ENCODE peak calls at places on chromosome 20, in eight cellular contexts. F is mucosa of descending colon; Y is left lung; D is CD4-positive, alpha-beta memory T cell; S is stomach; I is hepatocyte; T is body of pancreas; K is heart left ventricle. B is an unnamed sample. For H3K4me1, the result is how much of the 10 kb centered on the place peaks cover.

GRCh38 chr20:24785141-24785924 is 163.7 kb upstream of the CST7 start:
- DNase-seq in T (no peak), K (no peak), I (no peak), F (no peak), D (no peak), S (no peak), Y (no peak), B (no peak)

GRCh38 chr20:35917077-35917476 is 37.2 kb downstream of the SCAND1 start:
- DNase-seq in K (no peak), T (no peak), D (no peak), I (no peak), F (no peak), Y (no peak), S (no peak), B (no peak)

GRCh38 chr20:60465993-60466682 is 507.9 kb downstream of the CDH26 start:
- DNase-seq in D (no peak), Y (no peak), T (no peak), K (no peak), S (no peak), I (no peak), F (no peak), B (no peak)

GRCh38 chr20:44805991-44806729 is 4.2 kb downstream of the RIMS4 start:
- DNase-seq in Y (peak), D (no peak), I (peak), S (no peak), F (no peak), T (no peak), K (no peak), B (peak)

GRCh38 chr20:22333885-22334545 is 250.4 kb downstream of the FOXA2 start:
- DNase-seq in F (peak), T (peak), K (no peak), Y (peak), S (peak), I (peak), D (no peak), B (peak)

GRCh38 chr20:63782051-63782471 is 42.5 kb downstream of the SLC2A4RG start:
- DNase-seq in S (no peak), F (peak), Y (no peak), T (no peak), D (peak), K (no peak), I (no peak), B (no peak)

GRCh38 chr20:45268531-45268930 is 14.2 kb upstream of the SLPI start:
- DNase-seq in D (no peak), T (no peak), S (no peak), I (no peak), Y (no peak), F (no peak), K (no peak), B (no peak)

GRCh38 chr20:14879020-14879697 is 541.7 kb upstream of the FLRT3 start:
- DNase-seq in D (no peak), F (no peak), K (no peak), T (no peak), Y (no peak), I (peak), S (no peak), B (peak)

GRCh38 chr20:41524980-41525613 is 93.1 kb downstream of the CHD6 start:
- DNase-seq in S (peak), I (peak), K (peak), D (no peak), F (peak), Y (peak), T (peak), B (peak)

GRCh38 chr20:25624500-25624939 is 706 bp upstream of the NANP start:
- DNase-seq in Y (no peak), T (no peak), S (no peak), F (no peak), D (no peak), K (peak), I (no peak), B (no peak)

GRCh38 chr20:25547063-25547462 is 38.3 kb downstream of the NINL start:
- DNase-seq in K (no peak), D (no peak), Y (no peak), S (no peak), I (no peak), F (no peak), T (no peak), B (no peak)

GRCh38 chr20:45358282-45359068 is 4.5 kb upstream of the SYS1 start:
- DNase-seq in D (no peak), F (no peak), S (peak), Y (peak), K (peak), I (no peak), T (peak), B (peak)

GRCh38 chr20:47464380-47465101 is 37.1 kb upstream of the NCOA3 start:
- DNase-seq in Y (peak), I (peak), T (peak), D (no peak), F (no peak), S (peak), K (peak), B (peak)

GRCh38 chr20:17452441-17452840 is 78.7 kb downstream of the BFSP1 start:
- DNase-seq in D (no peak), S (no peak), T (no peak), F (no peak), K (no peak), Y (no peak), I (no peak), B (no peak)

GRCh38 chr20:63087872-63088680 is 81.3 kb upstream of the BHLHE23 start:
- DNase-seq in K (peak), I (no peak), S (no peak), F (peak), T (peak), D (no peak), Y (peak), B (no peak)

GRCh38 chr20:48949304-48950170 is 28.0 kb downstream of the ARFGEF2 start:
- DNase-seq in Y (peak), I (no peak), S (peak), T (no peak), K (no peak), D (no peak), F (peak), B (peak)

GRCh38 chr20:48942730-48943129 is 21.2 kb downstream of the ARFGEF2 start:
- DNase-seq in T (no peak), Y (no peak), D (no peak), F (no peak), K (no peak), S (no peak), I (no peak), B (no peak)

GRCh38 chr20:48944663-48945297 is 23.3 kb downstream of the ARFGEF2 start:
- DNase-seq in F (no peak), Y (no peak), K (no peak), S (no peak), D (no peak), T (no peak), I (no peak), B (no peak)

GRCh38 chr20:48948612-48949011 is 27.1 kb downstream of the ARFGEF2 start:
- DNase-seq in T (no peak), K (no peak), I (no peak), F (no peak), S (no peak), D (no peak), Y (no peak), B (no peak)

GRCh38 chr20:48945840-48946514 is 24.5 kb downstream of the ARFGEF2 start:
- DNase-seq in K (no peak), T (peak), D (no peak), S (peak), Y (peak), F (peak), I (peak), B (no peak)
- H3K4me3 ChIP-seq in K (no peak), T (no peak), D (no peak), S (no peak), Y (no peak), F (no peak), I (no peak), B (no peak)

DNA sequence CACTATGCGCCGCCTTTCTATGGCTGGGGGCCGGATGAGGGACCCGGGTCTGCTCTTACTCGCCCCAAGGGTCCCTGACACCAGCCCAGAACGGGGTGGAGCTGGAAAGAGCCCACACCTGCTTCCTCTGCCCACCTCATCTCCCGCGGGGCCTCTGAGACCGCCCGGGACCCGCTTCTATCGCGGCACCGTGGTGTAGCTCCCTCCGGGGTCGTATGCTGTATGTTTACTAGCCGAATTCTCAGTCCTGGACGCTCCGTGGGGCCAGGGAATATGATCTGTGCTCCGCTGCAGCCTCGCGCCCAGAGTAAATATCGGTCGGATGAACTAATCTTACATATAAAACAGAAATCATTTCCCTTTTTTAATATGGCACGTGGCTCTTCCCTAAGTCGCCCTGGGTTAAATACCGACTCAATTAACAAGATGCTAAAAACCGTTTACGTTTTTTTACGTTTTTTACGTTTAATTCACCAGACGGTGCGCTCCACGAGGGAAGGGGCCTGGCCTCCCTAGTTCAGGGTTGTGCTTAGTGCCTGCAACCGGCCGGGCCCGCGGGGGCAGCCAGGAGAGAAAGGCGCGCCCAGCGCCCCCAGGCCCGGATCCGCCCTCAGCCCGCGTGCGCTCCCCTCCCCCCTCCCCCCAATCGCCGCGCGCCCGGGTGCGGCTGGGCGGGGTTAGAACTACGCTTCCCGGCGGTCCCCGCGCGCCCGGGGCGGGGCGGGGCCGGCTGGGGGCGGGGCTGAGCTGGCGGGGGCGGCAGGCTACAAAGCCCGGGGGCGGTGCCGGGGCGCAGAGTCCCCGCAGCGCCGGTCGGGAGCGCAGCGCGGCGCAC is at the start of gene RBM38:
- DNase-seq in I (peak), D (peak), T (peak), Y (peak), F (peak), K (peak), S (peak), B (peak)
- H3K4me1 ChIP-seq in I (under half), D (under half), T (under half), Y (half or more), F (under half), K (half or more), S (under half), B (under half)

DNA sequence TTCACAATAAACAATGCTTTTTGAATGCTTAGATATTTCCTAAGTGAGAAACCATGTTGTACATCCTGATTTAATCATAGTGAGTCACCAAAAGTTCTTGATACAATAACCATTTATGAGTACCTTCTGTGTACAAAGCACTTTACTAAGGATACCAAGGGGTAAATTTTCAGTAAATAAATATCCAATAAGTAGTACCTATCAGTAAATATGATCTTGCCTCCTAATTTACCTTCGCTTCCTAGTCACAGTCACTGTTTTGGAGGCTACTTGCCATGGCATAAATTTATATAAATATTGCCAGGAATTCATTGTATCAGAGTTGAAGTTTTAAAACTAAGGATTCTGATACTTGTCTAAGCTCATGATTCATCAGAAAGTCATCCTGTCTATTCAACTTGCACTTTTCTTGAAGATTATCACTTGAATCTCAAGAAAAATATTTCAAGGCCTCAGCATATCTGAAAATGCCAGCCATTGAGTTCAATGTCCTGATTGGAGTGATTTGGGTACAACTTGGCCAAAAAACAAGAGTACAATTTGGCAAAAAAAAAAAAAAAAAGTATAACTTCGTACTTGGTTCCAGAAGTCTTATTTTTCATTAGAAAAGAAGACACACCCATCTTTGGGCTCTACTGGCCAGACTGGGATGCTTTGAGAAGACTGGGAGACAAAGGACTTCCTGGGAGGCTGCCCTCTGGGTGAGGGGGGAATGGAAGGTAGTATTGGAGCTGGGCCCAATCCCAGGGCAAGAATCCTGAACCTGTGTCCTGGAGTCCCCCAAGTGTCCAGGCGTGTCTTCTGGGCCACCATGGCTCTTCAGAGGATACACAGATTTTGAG is 32.8 kb downstream of the RAB22A start:
- DNase-seq in S (no peak), T (no peak), K (no peak), Y (no peak), F (no peak), D (no peak), I (no peak), B (no peak)
- H3K4me3 ChIP-seq in S (no peak), T (no peak), K (no peak), Y (no peak), F (no peak), D (no peak), I (no peak), B (no peak)

GRCh38 chr20:38092260-38092857 is 58.8 kb downstream of the RPRD1B start:
- DNase-seq in S (no peak), T (no peak), Y (no peak), K (no peak), I (no peak), F (no peak), D (no peak), B (no peak)

GRCh38 chr20:38093641-38094077 is 60.1 kb downstream of the RPRD1B start:
- DNase-seq in F (no peak), T (no peak), Y (no peak), S (no peak), K (no peak), I (no peak), D (no peak), B (no peak)

GRCh38 chr20:38085031-38085430 is 51.5 kb downstream of the RPRD1B start:
- DNase-seq in T (no peak), K (no peak), Y (no peak), D (no peak), I (no peak), S (no peak), F (no peak), B (no peak)

GRCh38 chr20:38091447-38092216 is 58.1 kb downstream of the RPRD1B start:
- DNase-seq in K (no peak), S (no peak), F (no peak), D (no peak), I (no peak), T (no peak), Y (no peak), B (no peak)

GRCh38 chr20:38089500-38089899 is 56.0 kb downstream of the RPRD1B start:
- DNase-seq in I (no peak), K (no peak), T (no peak), D (no peak), F (no peak), Y (no peak), S (no peak), B (no peak)
- H3K4me1 ChIP-seq in I (under half), K (half or more), T (under half), D (under half), F (under half), Y (under half), S (under half), B (under half)

DNA sequence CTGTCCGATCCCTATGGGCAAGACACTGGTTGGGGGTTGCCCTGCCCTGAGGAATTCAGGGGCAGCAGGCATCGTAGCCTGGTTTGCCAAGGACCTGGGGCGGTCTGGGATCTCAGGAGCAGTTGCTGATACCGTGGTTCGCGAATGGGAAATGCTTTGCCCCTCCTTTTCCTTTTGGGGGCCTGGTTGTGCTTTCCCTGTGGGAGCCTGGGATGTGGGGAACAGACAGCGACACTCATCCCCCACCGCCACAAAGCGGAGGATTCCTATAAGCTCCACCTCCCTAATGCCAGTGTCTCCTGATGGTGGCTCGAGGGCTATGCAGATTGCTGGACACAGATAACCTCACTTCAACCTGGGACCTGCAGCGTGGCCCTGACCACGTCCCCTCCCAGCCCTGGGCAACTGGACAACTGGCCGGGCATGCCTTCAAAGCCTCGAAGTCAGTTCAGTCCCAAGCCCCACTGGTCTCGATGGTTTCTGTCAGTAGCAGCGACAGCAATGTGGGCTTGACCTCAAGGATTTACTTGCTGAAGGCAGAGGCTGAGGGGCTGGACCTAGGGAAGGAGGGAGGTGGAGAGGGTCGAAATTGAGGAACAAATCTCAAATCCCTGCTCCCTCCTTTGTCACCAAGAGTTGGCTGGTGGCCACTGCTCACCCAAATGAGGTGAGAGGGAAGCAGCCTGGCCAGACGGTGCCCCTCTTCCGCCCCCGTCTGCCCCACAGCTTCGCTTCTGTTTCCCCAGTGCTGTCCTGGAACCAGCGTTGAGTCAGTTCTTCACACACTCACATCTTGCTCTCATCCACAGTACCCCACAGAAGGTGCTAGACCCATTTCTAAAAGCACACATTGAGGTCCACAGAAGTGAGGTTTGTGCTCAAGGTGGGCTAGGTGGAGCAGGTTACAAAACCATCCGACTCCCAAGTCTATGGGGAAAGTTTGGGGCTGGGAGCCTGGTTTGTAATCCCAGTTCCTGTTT is 3.5 kb downstream of the CEBPB start:
- DNase-seq in I (no peak), T (peak), S (no peak), D (no peak), F (no peak), K (no peak), Y (no peak), B (no peak)
- H3K4me3 ChIP-seq in I (peak), T (peak), S (peak), D (no peak), F (no peak), K (peak), Y (peak), B (no peak)